ENCODE peak calls at places on chromosomes 1 and 21, in seven cellular contexts. I, W, E, L, J, C and P are unnamed samples.

GRCh38 chr21:44737706-44738354 is 26.5 kb upstream of the TSPEAR start:
- DNase-seq in E (peak; percentile 44), W (no peak), C (no peak), I (no peak), L (no peak), J (no peak), P (no peak)

GRCh38 chr1:227654858-227655752 is 80.0 kb downstream of the JMJD4 start:
- DNase-seq in W (no peak), C (no peak), L (no peak), J (no peak), I (no peak), E (no peak), P (no peak)

GRCh38 chr1:16978589-16979474 is 1.6 kb downstream of the MFAP2 start:
- DNase-seq in C (no peak), I (peak; percentile 59), W (peak; percentile 85), J (no peak), E (no peak), L (peak; percentile 78), P (peak; percentile 71)

GRCh38 chr1:44043176-44044070 is 12.2 kb upstream of the SLC6A9 start:
- DNase-seq in C (no peak), J (no peak), E (no peak), I (no peak), L (no peak), W (no peak), P (no peak)

GRCh38 chr1:172326171-172326570 is 94.3 kb upstream of the C1orf105 start:
- DNase-seq in L (no peak), I (no peak), W (no peak), E (no peak), C (no peak), J (no peak), P (no peak)

GRCh38 chr1:228508253-228508652 is 21.1 kb downstream of the RNF187 start:
- DNase-seq in C (no peak), I (no peak), W (no peak), L (no peak), J (no peak), E (no peak), P (no peak)

GRCh38 chr1:37676281-37677243 is 15.8 kb upstream of the CDCA8 start:
- DNase-seq in L (no peak), W (peak; percentile 84), C (no peak), J (no peak), E (no peak), I (no peak), P (no peak)

GRCh38 chr1:9150582-9151290 is 21.8 kb upstream of the GPR157 start:
- DNase-seq in E (no peak), I (no peak), C (peak; percentile 36), L (no peak), J (no peak), W (peak; percentile 46), P (no peak)

GRCh38 chr1:6691507-6691906 is 10.1 kb downstream of the DNAJC11 start:
- DNase-seq in L (no peak), E (no peak), I (no peak), W (no peak), C (no peak), J (no peak), P (no peak)

GRCh38 chr21:41441546-41441945 is 15.5 kb downstream of the MX1 start:
- DNase-seq in J (no peak), I (no peak), L (no peak), C (no peak), E (no peak), W (no peak), P (no peak)

GRCh38 chr21:41438425-41439113 is 12.5 kb downstream of the MX1 start:
- DNase-seq in E (no peak), L (no peak), C (no peak), W (no peak), I (no peak), J (no peak), P (no peak)

GRCh38 chr21:41435728-41436127 is 9.7 kb downstream of the MX1 start:
- DNase-seq in W (no peak), I (no peak), J (no peak), E (no peak), L (no peak), C (no peak), P (no peak)

GRCh38 chr21:41439245-41439644 is 13.2 kb downstream of the MX1 start:
- DNase-seq in W (no peak), E (no peak), C (no peak), J (no peak), I (no peak), L (no peak), P (no peak)

GRCh38 chr21:41437754-41438153 is 11.7 kb downstream of the MX1 start:
- DNase-seq in I (no peak), C (no peak), L (no peak), E (no peak), J (no peak), W (no peak), P (no peak)
- H3K36me3 ChIP-seq in I (peaks cover 100% of the 10 kb centered on the region), C (peaks cover 64% of the 10 kb centered on the region), L (peaks cover 100% of the 10 kb centered on the region), E (no peaks in the 10 kb centered on the region), J (peaks cover 97% of the 10 kb centered on the region), W (no peaks in the 10 kb centered on the region), P (peaks cover 71% of the 10 kb centered on the region)

GRCh38 chr1:3428899-3429298 is 25.6 kb upstream of the ARHGEF16 start:
- DNase-seq in W (no peak), J (no peak), I (no peak), C (no peak), L (peak; percentile 33), E (no peak), P (no peak)
- H3K27me3 ChIP-seq in W (no peaks in the 10 kb centered on the region), J (no peaks in the 10 kb centered on the region), I (no peaks in the 10 kb centered on the region), C (no peaks in the 10 kb centered on the region), L (no peaks in the 10 kb centered on the region), E (peaks cover 49% of the 10 kb centered on the region), P (no peaks in the 10 kb centered on the region)

DNA sequence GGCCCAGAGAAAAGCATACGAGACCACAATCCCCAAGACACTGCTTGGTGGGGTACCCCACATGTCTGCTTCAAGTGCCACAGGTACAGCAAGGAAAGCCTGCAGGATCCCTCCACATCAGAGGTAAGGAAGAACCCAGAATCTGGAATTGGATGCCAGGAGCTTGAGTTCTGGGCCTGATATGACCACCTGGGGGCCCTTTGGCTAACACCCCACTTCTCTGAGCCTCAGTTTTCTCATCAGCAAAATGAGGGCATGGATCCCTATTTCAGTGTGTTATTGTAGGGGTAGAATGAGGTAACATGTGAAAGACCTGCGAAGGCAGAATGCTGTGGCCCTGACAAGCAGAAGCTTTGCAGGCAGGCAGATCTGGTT is 24.5 kb downstream of the NAV1 start:
- DNase-seq in C (no peak), L (no peak), I (no peak), E (no peak), W (no peak), J (no peak), P (no peak)
- H3K27ac ChIP-seq in C (no peak overlapping the region), L (no peak overlapping the region), I (no peak overlapping the region), E (no peak overlapping the region), W (peak overlapping the region; percentile 74), J (no peak overlapping the region), P (peak overlapping the region; percentile 79)

GRCh38 chr1:20643080-20643479 is 9.8 kb downstream of the PINK1 start:
- DNase-seq in J (no peak), L (no peak), E (no peak), I (no peak), C (no peak), W (no peak), P (no peak)

GRCh38 chr1:20636785-20637347 is 3.6 kb downstream of the PINK1 start:
- DNase-seq in J (no peak), W (no peak), L (no peak), E (no peak), I (no peak), C (no peak), P (no peak)

GRCh38 chr1:20641986-20642385 is 8.7 kb downstream of the PINK1 start:
- DNase-seq in I (no peak), C (no peak), L (no peak), W (no peak), E (no peak), J (no peak), P (no peak)

GRCh38 chr1:20644416-20644815 is 11.2 kb downstream of the PINK1 start:
- DNase-seq in W (no peak), E (no peak), C (no peak), J (no peak), L (no peak), I (no peak), P (no peak)

GRCh38 chr1:20640183-20640597 is 6.9 kb downstream of the PINK1 start:
- DNase-seq in J (peak; percentile 50), C (peak; percentile 69), E (peak; percentile 64), I (no peak), L (no peak), W (peak; percentile 31), P (no peak)
- H3K36me3 ChIP-seq in J (peaks cover 4% of the 10 kb centered on the region), C (peaks cover 15% of the 10 kb centered on the region), E (peaks cover 14% of the 10 kb centered on the region), I (peaks cover 81% of the 10 kb centered on the region), L (peaks cover 93% of the 10 kb centered on the region), W (no peaks in the 10 kb centered on the region), P (peaks cover 83% of the 10 kb centered on the region)

DNA sequence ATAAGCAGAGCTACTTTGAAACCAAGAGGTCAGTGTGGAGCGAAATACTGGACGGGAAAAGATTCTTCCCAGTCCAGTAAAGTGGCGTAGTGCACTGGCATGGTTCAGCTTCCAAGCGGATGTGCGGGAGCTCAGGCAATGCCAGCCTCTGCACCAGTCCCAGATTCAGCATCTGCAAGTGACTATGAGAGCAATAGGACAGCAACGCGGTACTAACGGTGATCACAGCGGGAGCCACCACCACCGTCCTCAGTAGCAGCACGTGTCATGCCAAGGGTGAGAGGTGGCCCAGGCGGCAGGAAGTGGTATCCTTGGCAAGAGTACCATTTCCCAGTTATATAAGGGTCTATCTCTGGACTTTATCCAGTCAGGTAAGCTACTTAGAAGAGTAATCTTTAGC is 17.8 kb downstream of the PLD5 start:
- DNase-seq in L (no peak), C (no peak), E (no peak), J (no peak), W (no peak), I (no peak), P (no peak)
- H3K27me3 ChIP-seq in L (no peaks in the 10 kb centered on the region), C (no peaks in the 10 kb centered on the region), E (no peaks in the 10 kb centered on the region), J (no peaks in the 10 kb centered on the region), W (no peaks in the 10 kb centered on the region), I (no peaks in the 10 kb centered on the region), P (no peaks in the 10 kb centered on the region)

GRCh38 chr1:99558539-99558938 is 87.4 kb upstream of the PALMD start:
- DNase-seq in W (no peak), L (no peak), J (no peak), C (no peak), E (no peak), I (no peak), P (no peak)
- H3K27ac ChIP-seq in W (no peak overlapping the region), L (no peak overlapping the region), J (no peak overlapping the region), C (no peak overlapping the region), E (no peak overlapping the region), I (no peak overlapping the region), P (no peak overlapping the region)

GRCh38 chr21:33339938-33340337 is 15.2 kb downstream of the IFNAR1 start:
- DNase-seq in W (no peak), I (no peak), L (no peak), C (no peak), J (no peak), E (no peak), P (no peak)
- H3K36me3 ChIP-seq in W (no peaks in the 10 kb centered on the region), I (peaks cover 52% of the 10 kb centered on the region), L (peaks cover 67% of the 10 kb centered on the region), C (peaks cover 6% of the 10 kb centered on the region), J (peaks cover 34% of the 10 kb centered on the region), E (peaks cover 70% of the 10 kb centered on the region), P (peaks cover 35% of the 10 kb centered on the region)